ENCODE peak calls at places on chromosomes 3 and 15, in eight cellular contexts. Y, M, H, A, V, X, I and E are unnamed samples.
A peak's percentile ranks its signal among the peaks of the same experiment; 100 is the strongest.

GRCh38 chr15:77657629-77658238 is 25.0 kb upstream of the LINGO1 start:
- DNase-seq in I (no peak), Y (no peak), V (no peak), H (no peak), M (no peak), A (no peak), X (no peak), E (no peak)

GRCh38 chr3:117761992-117762944 is 1052.7 kb downstream of the TUSC7 start:
- DNase-seq in M (peak; percentile 18), H (no peak), I (no peak), X (no peak), Y (no peak), A (no peak), V (no peak), E (no peak)

GRCh38 chr3:133479895-133480669 is 80.2 kb downstream of the BFSP2 start:
- DNase-seq in A (no peak), V (no peak), H (no peak), X (no peak), M (no peak), I (no peak), Y (no peak), E (no peak)

GRCh38 chr3:57755368-57756021 is 614 bp upstream of the SLMAP start:
- DNase-seq in X (peak; percentile 85), A (no peak), I (no peak), H (peak; percentile 38), V (peak; percentile 60), Y (peak; percentile 80), M (peak; percentile 33), E (peak; percentile 23)

GRCh38 chr3:178140491-178140890 is 395.7 kb upstream of the KCNMB2 start:
- DNase-seq in H (peak; percentile 57), M (no peak), V (peak; percentile 49), Y (no peak), I (no peak), X (no peak), A (no peak), E (no peak)

GRCh38 chr3:126262227-126262626 is 81.8 kb upstream of the ALDH1L1 start:
- DNase-seq in Y (no peak), V (no peak), H (no peak), A (no peak), M (no peak), X (no peak), I (no peak), E (no peak)

GRCh38 chr3:61561374-61562041 is at the start of gene PTPRG:
- DNase-seq in I (peak; percentile 67), V (peak; percentile 97), H (peak; percentile 94), M (peak; percentile 70), A (peak; percentile 89), Y (peak; percentile 79), X (peak; percentile 93), E (peak; percentile 91)

GRCh38 chr3:176734146-176734545 is 463.1 kb downstream of the TBL1XR1 start:
- DNase-seq in Y (no peak), A (no peak), H (no peak), I (no peak), V (no peak), X (peak; percentile 85), M (peak; percentile 10), E (no peak)

GRCh38 chr3:31275038-31275562 is 257.6 kb upstream of the STT3B start:
- DNase-seq in M (no peak), I (no peak), Y (no peak), X (peak; percentile 21), V (peak; percentile 73), A (no peak), H (peak; percentile 64), E (no peak)

GRCh38 chr3:135499426-135499825 is 466.1 kb upstream of the PPP2R3A start:
- DNase-seq in X (no peak), V (no peak), A (no peak), I (no peak), M (no peak), H (no peak), Y (no peak), E (no peak)

GRCh38 chr3:34001022-34001421 is 202.6 kb downstream of the PDCD6IP start:
- DNase-seq in Y (no peak), I (no peak), V (no peak), H (no peak), X (no peak), M (no peak), A (no peak), E (no peak)

GRCh38 chr3:71309342-71309741 is 274.2 kb downstream of the FOXP1 start:
- DNase-seq in H (no peak), M (no peak), I (no peak), X (no peak), V (peak; percentile 23), Y (no peak), A (no peak), E (no peak)

GRCh38 chr15:38531509-38531908 is 33.1 kb downstream of the RASGRP1 start:
- DNase-seq in Y (no peak), A (no peak), M (no peak), H (peak; percentile 47), I (no peak), V (peak; percentile 70), X (no peak), E (no peak)

GRCh38 chr15:75927601-75928000 is 23.9 kb downstream of the FBXO22 start:
- DNase-seq in X (no peak), H (no peak), A (no peak), V (no peak), M (no peak), Y (no peak), I (no peak), E (no peak)

GRCh38 chr15:51349156-51349844 is 7.8 kb downstream of the GLDN start:
- DNase-seq in X (no peak), Y (no peak), V (no peak), I (no peak), A (no peak), H (no peak), M (no peak), E (no peak)

GRCh38 chr3:151584603-151585002 is 123.7 kb upstream of the IGSF10 start:
- DNase-seq in I (no peak), H (no peak), Y (no peak), X (peak; percentile 18), M (no peak), A (no peak), V (no peak), E (no peak)

GRCh38 chr3:194869482-194870169 is 183.9 kb downstream of the FAM43A start:
- DNase-seq in M (no peak), A (no peak), I (no peak), V (no peak), Y (no peak), X (no peak), H (peak; percentile 96), E (no peak)

GRCh38 chr3:188067932-188068331 is 86.0 kb upstream of the LPP start:
- DNase-seq in M (no peak), X (no peak), Y (no peak), V (peak; percentile 51), A (no peak), I (no peak), H (peak; percentile 83), E (no peak)

GRCh38 chr3:171018151-171018935 is 8.2 kb downstream of the SLC2A2 start:
- DNase-seq in Y (no peak), I (no peak), M (peak; percentile 16), X (peak; percentile 67), A (no peak), V (no peak), H (no peak), E (no peak)

GRCh38 chr15:66831801-66832390 is 129.9 kb downstream of the SMAD6 start:
- DNase-seq in H (no peak), I (no peak), Y (peak; percentile 60), M (no peak), X (no peak), V (no peak), A (no peak), E (no peak)

GRCh38 chr15:80694624-80695098 is 449 bp upstream of the ABHD17C start:
- DNase-seq in Y (peak; percentile 84), V (peak; percentile 63), H (peak; percentile 33), X (peak; percentile 59), I (no peak), M (no peak), A (peak; percentile 32), E (peak; percentile 33)

GRCh38 chr3:4494807-4495200 is 1.7 kb downstream of the ITPR1 start:
- DNase-seq in I (no peak), V (no peak), A (no peak), M (no peak), Y (no peak), H (no peak), X (no peak), E (no peak)
- H3K4me3 ChIP-seq in I (peak overlapping the region; percentile 82), V (peak overlapping the region; percentile 98), A (peak overlapping the region; percentile 72), M (peak overlapping the region; percentile 81), Y (peak overlapping the region; percentile 98), H (peak overlapping the region; percentile 62), X (peak overlapping the region; percentile 86), E (peak overlapping the region; percentile 98)

GRCh38 chr15:91911878-91912277 is 58.4 kb downstream of the SLCO3A1 start:
- DNase-seq in A (no peak), V (no peak), H (no peak), I (no peak), M (no peak), Y (no peak), X (no peak), E (no peak)
- H3K4me3 ChIP-seq in A (no peak overlapping the region), V (no peak overlapping the region), H (no peak overlapping the region), I (no peak overlapping the region), M (no peak overlapping the region), Y (no peak overlapping the region), X (no peak overlapping the region), E (no peak overlapping the region)

GRCh38 chr3:183044547-183045229 is 54.6 kb downstream of the MCCC1 start:
- DNase-seq in X (no peak), M (no peak), V (no peak), A (no peak), Y (no peak), I (no peak), H (no peak), E (no peak)
- H3K4me3 ChIP-seq in X (no peak overlapping the region), M (no peak overlapping the region), V (no peak overlapping the region), A (no peak overlapping the region), Y (no peak overlapping the region), I (no peak overlapping the region), H (no peak overlapping the region), E (no peak overlapping the region)

GRCh38 chr15:50138391-50138790 is 19.4 kb upstream of the ATP8B4 start:
- DNase-seq in I (no peak), X (peak; percentile 23), V (peak; percentile 19), A (no peak), Y (no peak), H (peak; percentile 34), M (no peak), E (no peak)

GRCh38 chr15:50134524-50135024 is 15.5 kb upstream of the ATP8B4 start:
- DNase-seq in H (peak; percentile 89), A (no peak), Y (no peak), I (no peak), X (no peak), V (peak; percentile 68), M (no peak), E (no peak)

GRCh38 chr15:50137893-50138292 is 18.9 kb upstream of the ATP8B4 start:
- DNase-seq in X (no peak), I (no peak), M (no peak), Y (no peak), H (peak; percentile 27), V (no peak), A (no peak), E (no peak)

GRCh38 chr15:50137330-50137761 is 18.3 kb upstream of the ATP8B4 start:
- DNase-seq in I (no peak), X (no peak), Y (no peak), A (no peak), H (peak; percentile 99), M (no peak), V (peak; percentile 41), E (no peak)

DNA sequence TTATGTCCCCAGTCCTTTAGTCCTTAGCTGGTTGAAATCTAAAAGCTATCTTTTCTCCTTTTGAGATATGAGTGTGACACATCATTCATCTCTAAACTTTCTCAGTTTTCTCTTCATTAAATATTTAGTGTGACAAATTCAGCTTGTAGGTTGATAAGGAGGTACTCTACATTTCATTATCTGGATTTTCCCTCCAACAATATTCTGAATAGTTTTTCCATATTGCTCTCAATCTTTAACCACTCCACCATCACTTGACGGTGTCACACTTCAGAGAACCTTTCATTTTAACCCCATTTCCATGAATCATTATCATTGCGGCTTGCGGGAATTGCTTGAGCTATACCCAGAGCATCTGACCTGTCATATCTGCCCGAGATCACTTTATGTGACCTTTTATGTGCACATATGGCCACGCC is 16.1 kb upstream of the ATP8B4 start:
- DNase-seq in V (no peak), I (no peak), A (no peak), M (no peak), X (no peak), Y (no peak), H (peak; percentile 10), E (no peak)
- H3K4me3 ChIP-seq in V (no peak overlapping the region), I (no peak overlapping the region), A (no peak overlapping the region), M (no peak overlapping the region), X (no peak overlapping the region), Y (no peak overlapping the region), H (no peak overlapping the region), E (no peak overlapping the region)